ENCODE peak calls at places on chromosomes 4 and X, in six cellular contexts. T, A, G, R, J and Q are unnamed samples.

GRCh38 chr4:89110541-89110985 is 770 bp upstream of the TIGD2 start:
- DNase-seq in T (no peak), A (no peak), G (no peak), R (no peak), J (peak; percentile 3), Q (no peak)

GRCh38 chr4:107838138-107838618 is 13.4 kb downstream of the SGMS2 start:
- DNase-seq in T (no peak), A (no peak), G (no peak), R (no peak), J (no peak), Q (no peak)

GRCh38 chrX:118528089-118528753 is 32.6 kb downstream of the DOCK11 start:
- DNase-seq in T (no peak), A (no peak), G (peak; percentile 56), R (no peak), J (no peak), Q (no peak)

GRCh38 chr4:54525602-54526001 is 132.2 kb upstream of the KIT start:
- DNase-seq in T (no peak), A (peak; percentile 32), G (no peak), R (no peak), J (peak; percentile 91), Q (peak; percentile 45)

GRCh38 chr4:38565271-38566199 is 98.5 kb upstream of the KLF3 start:
- DNase-seq in T (peak; percentile 47), A (no peak), G (no peak), R (no peak), J (peak; percentile 75), Q (peak; percentile 77)

GRCh38 chr4:20829958-20830357 is 129.7 kb downstream of the PACRGL start:
- DNase-seq in T (no peak), A (no peak), G (no peak), R (no peak), J (peak; percentile 9), Q (no peak)

GRCh38 chr4:122746485-122746965 is 14.0 kb downstream of the BBS12 start:
- DNase-seq in T (no peak), A (no peak), G (no peak), R (no peak), J (no peak), Q (no peak)

GRCh38 chr4:109589605-109590004 is 29.6 kb downstream of the MCUB start:
- DNase-seq in T (no peak), A (no peak), G (no peak), R (no peak), J (no peak), Q (no peak)

GRCh38 chr4:189981970-189982369 is 41.3 kb downstream of the FRG1 start:
- DNase-seq in T (no peak), A (no peak), G (no peak), R (no peak), J (no peak), Q (no peak)

GRCh38 chrX:133555796-133556458 is 140.6 kb upstream of the GPC4 start:
- DNase-seq in T (no peak), A (no peak), G (no peak), R (no peak), J (no peak), Q (no peak)

GRCh38 chr4:38383646-38384121 is 280.3 kb upstream of the KLF3 start:
- DNase-seq in T (no peak), A (no peak), G (no peak), R (no peak), J (no peak), Q (no peak)

GRCh38 chrX:17635231-17635630 is 102.1 kb upstream of the SCML1 start:
- DNase-seq in T (no peak), A (peak; percentile 86), G (no peak), R (no peak), J (no peak), Q (no peak)

GRCh38 chrX:13955095-13955647 is 74.5 kb downstream of the GEMIN8 start:
- DNase-seq in T (no peak), A (no peak), G (no peak), R (no peak), J (no peak), Q (no peak)

GRCh38 chr4:155339999-155340398 is 36.8 kb downstream of the MAP9 start:
- DNase-seq in T (no peak), A (no peak), G (no peak), R (no peak), J (no peak), Q (no peak)

GRCh38 chr4:86935833-86936721 is 1.3 kb downstream of the AFF1 start:
- DNase-seq in T (peak; percentile 68), A (peak; percentile 39), G (peak; percentile 82), R (no peak), J (peak; percentile 77), Q (no peak)

GRCh38 chrX:65697915-65698796 is 30.7 kb downstream of the MSN start:
- DNase-seq in T (peak; percentile 37), A (no peak), G (peak; percentile 82), R (peak; percentile 33), J (no peak), Q (no peak)

GRCh38 chrX:118727686-118728339 is 407 bp downstream of the IL13RA1 start:
- DNase-seq in T (peak; percentile 43), A (peak; percentile 44), G (peak; percentile 84), R (no peak), J (peak; percentile 11), Q (no peak)

GRCh38 chr4:26238782-26239647 is 81.8 kb upstream of the RBPJ start:
- DNase-seq in T (no peak), A (peak; percentile 96), G (no peak), R (no peak), J (peak; percentile 70), Q (no peak)

GRCh38 chr4:4170596-4171150 is 56.1 kb downstream of the OTOP1 start:
- DNase-seq in T (no peak), A (no peak), G (no peak), R (no peak), J (no peak), Q (no peak)

GRCh38 chr4:10529256-10529890 is 72.1 kb upstream of the ZNF518B start:
- DNase-seq in T (no peak), A (no peak), G (no peak), R (no peak), J (peak; percentile 44), Q (no peak)

GRCh38 chrX:20300822-20301221 is 34.1 kb upstream of the RPS6KA3 start:
- DNase-seq in T (no peak), A (no peak), G (no peak), R (no peak), J (no peak), Q (no peak)

GRCh38 chr4:126727461-126727860 is 905.3 kb upstream of the INTU start:
- DNase-seq in T (no peak), A (no peak), G (no peak), R (no peak), J (no peak), Q (no peak)

GRCh38 chr4:10666616-10667015 is 18.0 kb downstream of the CLNK start:
- DNase-seq in T (no peak), A (no peak), G (no peak), R (no peak), J (no peak), Q (no peak)

GRCh38 chrX:1323315-1323714 is 13.3 kb upstream of the IL3RA start:
- DNase-seq in T (peak; percentile 32), A (peak; percentile 36), G (no peak), R (no peak), J (peak; percentile 64), Q (no peak)

GRCh38 chr4:167802463-167803212 is 289.7 kb upstream of the ANXA10 start:
- DNase-seq in T (no peak), A (no peak), G (no peak), R (no peak), J (no peak), Q (no peak)

DNA sequence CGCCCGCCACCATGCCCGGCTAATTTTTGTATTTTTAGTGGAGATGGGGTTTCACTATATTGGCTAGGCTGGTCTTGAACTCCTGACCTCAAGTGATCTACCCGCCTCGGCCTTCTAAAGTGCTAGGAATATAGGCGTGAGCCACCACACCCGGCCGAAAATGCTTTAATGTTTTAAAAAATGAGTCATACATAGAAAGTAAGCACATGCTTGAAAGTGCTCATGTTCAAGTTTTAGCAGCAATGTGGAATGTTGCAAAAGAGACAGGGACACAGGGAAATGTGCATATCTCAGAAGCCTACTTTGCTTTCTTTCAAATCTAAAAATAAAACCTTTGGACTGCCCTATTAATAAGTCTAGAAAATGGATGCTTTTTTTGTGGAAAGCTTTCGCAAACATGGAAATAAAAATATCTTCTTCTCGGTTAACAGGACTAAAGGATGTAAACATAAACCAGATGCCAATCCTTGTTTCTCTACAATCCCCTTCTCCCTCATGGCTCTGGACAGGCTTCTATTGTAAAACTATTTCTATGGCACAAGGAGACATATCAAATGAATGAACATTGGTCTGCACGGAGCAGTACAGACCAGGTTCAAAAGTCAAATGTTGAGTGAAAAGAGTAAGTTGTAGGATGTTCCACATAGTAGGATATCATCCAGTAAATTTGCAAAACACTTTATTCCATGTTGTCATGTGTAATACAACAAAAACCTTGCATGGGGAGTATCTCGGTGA is 15.0 kb downstream of the MECP2 start:
- DNase-seq in T (no peak), A (no peak), G (no peak), R (no peak), J (peak; percentile 36), Q (no peak)
- H3K27ac ChIP-seq in T (no peak overlapping the region), A (no peak overlapping the region), G (peak overlapping the region; percentile 60), R (peak overlapping the region; percentile 36), J (no peak overlapping the region), Q (peak overlapping the region; percentile 36)

DNA sequence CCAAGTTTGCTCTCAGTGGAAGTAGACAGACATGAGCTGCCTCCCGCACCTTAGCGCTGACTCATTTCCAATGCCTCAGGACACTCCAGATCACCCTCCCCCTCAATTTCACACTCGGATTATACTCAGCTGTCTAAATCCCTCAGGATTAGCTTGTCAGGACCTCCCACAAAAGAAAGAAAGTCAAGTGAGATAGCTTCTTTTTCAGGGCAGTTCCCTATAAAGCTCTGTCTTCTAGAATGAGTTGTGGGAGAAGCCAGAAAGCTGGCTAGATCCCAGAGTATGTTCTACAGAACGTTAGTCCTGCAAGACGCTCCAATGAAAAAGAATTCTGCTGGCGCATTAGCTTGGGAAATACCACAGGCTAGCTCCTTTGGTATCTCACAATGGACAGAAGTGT is 51.2 kb upstream of the MTNR1A start:
- DNase-seq in T (no peak), A (peak; percentile 87), G (no peak), R (no peak), J (peak; percentile 3), Q (no peak)
- H3K27ac ChIP-seq in T (no peak overlapping the region), A (peak overlapping the region; percentile 90), G (no peak overlapping the region), R (no peak overlapping the region), J (no peak overlapping the region), Q (peak overlapping the region; percentile 10)

GRCh38 chrX:48974033-48974432 is 2.4 kb upstream of the KCND1 start:
- DNase-seq in T (no peak), A (no peak), G (no peak), R (no peak), J (no peak), Q (no peak)

GRCh38 chrX:48975041-48975440 is 3.4 kb upstream of the KCND1 start:
- DNase-seq in T (no peak), A (no peak), G (no peak), R (no peak), J (no peak), Q (no peak)

GRCh38 chrX:48971325-48972213 is at the start of gene KCND1:
- DNase-seq in T (peak; percentile 29), A (no peak), G (no peak), R (peak; percentile 14), J (no peak), Q (no peak)

GRCh38 chrX:48974574-48974973 is 2.9 kb upstream of the KCND1 start:
- DNase-seq in T (no peak), A (no peak), G (no peak), R (no peak), J (no peak), Q (no peak)

GRCh38 chrX:48972214-48973164 is 845 bp upstream of the KCND1 start:
- DNase-seq in T (peak; percentile 40), A (peak; percentile 8), G (no peak), R (no peak), J (peak; percentile 55), Q (no peak)
- H3K27ac ChIP-seq in T (peak overlapping the region; percentile 14), A (no peak overlapping the region), G (no peak overlapping the region), R (peak overlapping the region; percentile 65), J (no peak overlapping the region), Q (no peak overlapping the region)

GRCh38 chr4:147829401-147830101 is 97.7 kb downstream of the ARHGAP10 start:
- DNase-seq in T (peak; percentile 32), A (no peak), G (no peak), R (no peak), J (no peak), Q (no peak)
- H3K27ac ChIP-seq in T (peak overlapping the region; percentile 43), A (no peak overlapping the region), G (peak overlapping the region; percentile 67), R (peak overlapping the region; percentile 94), J (no peak overlapping the region), Q (peak overlapping the region; percentile 86)